ENCODE peak calls at places on chromosomes 16 and 17, in five cellular contexts. J, S, Q, H and X are unnamed samples.

GRCh38 chr17:81434079-81434478 is 38.8 kb downstream of the BAHCC1 start:
- DNase-seq in J (no peak), S (no peak), Q (no peak), H (no peak), X (no peak)

GRCh38 chr16:2976201-2976600 is 4.0 kb downstream of the PKMYT1 start:
- DNase-seq in J (no peak), S (no peak), Q (no peak), H (no peak), X (no peak)

GRCh38 chr16:4465977-4466779 is 8.2 kb downstream of the NMRAL1 start:
- DNase-seq in J (no peak), S (no peak), Q (peak; percentile 25), H (no peak), X (no peak)

GRCh38 chr17:12983986-12984932 is 33.6 kb downstream of the ELAC2 start:
- DNase-seq in J (no peak), S (no peak), Q (peak; percentile 19), H (peak; percentile 73), X (no peak)

GRCh38 chr17:55964191-55964590 is 189.1 kb upstream of the ANKFN1 start:
- DNase-seq in J (no peak), S (no peak), Q (no peak), H (no peak), X (no peak)

GRCh38 chr16:84532299-84532724 is 27.9 kb upstream of the MEAK7 start:
- DNase-seq in J (no peak), S (no peak), Q (peak; percentile 24), H (peak; percentile 77), X (no peak)

GRCh38 chr17:78147315-78147998 is 1.3 kb downstream of the C17orf99 start:
- DNase-seq in J (no peak), S (no peak), Q (peak; percentile 65), H (no peak), X (no peak)

GRCh38 chr17:82219753-82220709 is 7.4 kb upstream of the CCDC57 start:
- DNase-seq in J (no peak), S (no peak), Q (no peak), H (no peak), X (no peak)

GRCh38 chr17:77306790-77307478 is 166.2 kb downstream of the SEC14L1 start:
- DNase-seq in J (no peak), S (no peak), Q (peak; percentile 52), H (no peak), X (no peak)

GRCh38 chr17:7336240-7337175 is at the start of gene ACAP1:
- DNase-seq in J (no peak), S (no peak), Q (peak; percentile 81), H (no peak), X (no peak)

GRCh38 chr17:61385869-61386245 is 13.8 kb upstream of the TBX2 start:
- DNase-seq in J (no peak), S (no peak), Q (no peak), H (no peak), X (peak; percentile 89)